ENCODE peak calls at places on chromosomes 16 and 17, in five cellular contexts. P is neural progenitor cell, K is HCT116, D is GM23338, O is GM23248. L is an unnamed sample.

GRCh38 chr17:41451154-41451728 is 10.5 kb upstream of the KRT38 start:
- DNase-seq in O (peak), D (no peak), K (no peak), P (no peak), L (no peak)

GRCh38 chr17:19513897-19514488 is 19.7 kb upstream of the SLC47A1 start:
- DNase-seq in D (peak), P (peak), K (peak), O (peak), L (peak)

GRCh38 chr16:51131619-51132018 is 19.5 kb downstream of the SALL1 start:
- DNase-seq in O (no peak), K (no peak), D (no peak), P (no peak), L (no peak)

GRCh38 chr17:64393000-64393402 is 2.3 kb upstream of the PECAM1 start:
- DNase-seq in D (no peak), O (no peak), P (no peak), K (no peak), L (no peak)

GRCh38 chr16:56677474-56677873 is 4.8 kb upstream of the MT1X start:
- DNase-seq in O (no peak), P (no peak), K (no peak), D (no peak), L (no peak)

GRCh38 chr17:47802341-47803022 is 19.1 kb downstream of the OSBPL7 start:
- DNase-seq in K (peak), D (peak), P (peak), O (peak), L (peak)

GRCh38 chr16:29824589-29825144 is 4.4 kb downstream of the MVP start:
- DNase-seq in K (no peak), O (peak), D (no peak), P (no peak), L (no peak)

GRCh38 chr16:87956771-87957279 is 5.6 kb downstream of the BANP start:
- DNase-seq in O (peak), P (no peak), K (no peak), D (peak), L (no peak)

GRCh38 chr17:12021604-12022003 is 927 bp downstream of the MAP2K4 start:
- DNase-seq in O (no peak), P (no peak), D (no peak), K (no peak), L (peak)

GRCh38 chr16:47254771-47255170 is 111.0 kb upstream of the NETO2 start:
- DNase-seq in D (no peak), P (no peak), K (no peak), O (no peak), L (no peak)

GRCh38 chr16:87195190-87195589 is 122.0 kb downstream of the C16orf95 start:
- DNase-seq in O (no peak), P (no peak), K (no peak), D (no peak), L (no peak)

GRCh38 chr17:75876938-75877751 is 1.2 kb downstream of the TRIM47 start:
- DNase-seq in K (peak), P (peak), D (peak), O (peak), L (peak)

GRCh38 chr16:12257926-12258561 is 281.5 kb downstream of the SNX29 start:
- DNase-seq in P (peak), K (no peak), O (no peak), D (peak), L (no peak)

GRCh38 chr17:5422505-5422904 is 2.5 kb downstream of the RPAIN start:
- DNase-seq in O (peak), P (no peak), D (no peak), K (peak), L (no peak)

GRCh38 chr17:32849879-32850278 is 27.0 kb downstream of the MYO1D start:
- DNase-seq in K (no peak), P (no peak), D (no peak), O (peak), L (no peak)

GRCh38 chr17:21299981-21300600 is 15.6 kb downstream of the MAP2K3 start:
- DNase-seq in K (no peak), P (no peak), D (no peak), O (no peak), L (no peak)

GRCh38 chr16:68526143-68526781 is 12.8 kb upstream of the ZFP90 start:
- DNase-seq in K (no peak), D (no peak), O (no peak), P (no peak), L (no peak)

GRCh38 chr17:5630434-5630833 is 46.1 kb upstream of the NLRP1 start:
- DNase-seq in O (peak), P (no peak), K (no peak), D (no peak), L (no peak)

GRCh38 chr17:82588266-82589175 is 59.7 kb downstream of the WDR45B start:
- DNase-seq in D (no peak), K (no peak), P (no peak), O (no peak), L (no peak)

GRCh38 chr17:60790205-60790604 is 112.6 kb downstream of the BCAS3 start:
- DNase-seq in D (no peak), P (no peak), O (no peak), K (no peak), L (no peak)

GRCh38 chr16:27198451-27199234 is 4.7 kb upstream of the KDM8 start:
- DNase-seq in P (peak), D (no peak), O (no peak), K (no peak), L (no peak)

GRCh38 chr16:11668590-11669379 is 530 bp downstream of the SNN start:
- DNase-seq in O (peak), D (peak), P (peak), K (no peak), L (no peak)

GRCh38 chr17:73616873-73617430 is 27.3 kb downstream of the SDK2 start:
- DNase-seq in O (no peak), P (no peak), K (no peak), D (no peak), L (no peak)

GRCh38 chr17:10316986-10317834 is 55.6 kb downstream of the MYH13 start:
- DNase-seq in K (peak), P (peak), O (peak), D (peak), L (peak)

GRCh38 chr17:32485261-32485955 is 1.4 kb upstream of the CDK5R1 start:
- DNase-seq in P (no peak), D (no peak), K (no peak), O (no peak), L (no peak)

GRCh38 chr17:58335061-58335731 is 6.6 kb upstream of the TSPOAP1 start:
- DNase-seq in O (no peak), K (no peak), D (no peak), P (no peak), L (no peak)
- TF ChIP-seq EZH2phosphoT487 in O (no peak), K (no peak), D (no peak), P (no peak), L (no peak)

GRCh38 chr16:559411-560207 is 585 bp upstream of the PRR35 start:
- DNase-seq in P (no peak), O (no peak), D (no peak), K (no peak), L (no peak)
- TF ChIP-seq EZH2 in P (peak), O (peak), D (peak), K (no peak), L (peak)

DNA sequence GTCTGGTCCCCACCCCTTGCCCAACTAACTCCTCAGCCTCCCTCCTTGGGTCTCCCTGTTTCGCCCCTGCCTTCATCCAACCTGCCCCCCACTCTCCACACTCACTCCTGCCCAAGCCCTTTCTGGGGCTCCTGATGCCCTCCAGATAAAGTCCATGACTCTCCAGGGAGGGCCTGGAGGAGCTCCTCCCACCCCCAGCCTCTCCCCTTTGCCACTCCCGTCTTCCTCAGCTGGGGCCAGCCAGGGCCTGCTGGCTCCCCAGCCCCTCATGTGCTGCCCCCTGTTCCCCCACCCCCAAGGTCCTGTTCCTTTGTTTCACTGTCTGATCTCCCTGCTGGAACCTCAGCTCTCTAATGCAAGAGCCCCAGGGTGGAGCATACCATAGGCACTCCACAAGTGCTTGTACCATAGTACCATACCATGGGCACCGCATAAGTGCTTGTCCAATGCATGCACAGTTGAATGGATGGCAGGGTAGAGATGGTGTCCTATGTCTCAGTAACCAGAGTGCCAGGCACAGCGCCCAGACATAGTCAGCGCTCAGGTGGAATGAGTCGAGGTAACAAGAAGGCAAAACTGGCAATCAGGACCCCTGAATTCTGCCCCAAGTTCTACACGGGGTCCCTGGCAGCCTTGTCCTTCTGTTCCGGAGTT is 1.5 kb downstream of the PLCD3 start:
- DNase-seq in P (no peak), K (no peak), O (no peak), D (no peak), L (no peak)
- TF ChIP-seq EZH2phosphoT487 in P (no peak), K (no peak), O (no peak), D (no peak), L (no peak)

GRCh38 chr17:38669520-38669919 is 5.2 kb downstream of the EPOP start:
- DNase-seq in P (no peak), D (no peak), O (no peak), K (no peak), L (no peak)

GRCh38 chr17:38667099-38667786 is 7.5 kb downstream of the EPOP start:
- DNase-seq in D (peak), O (peak), P (peak), K (peak), L (peak)

GRCh38 chr17:38663964-38664644 is 10.7 kb downstream of the EPOP start:
- DNase-seq in O (no peak), K (no peak), P (no peak), D (no peak), L (no peak)

GRCh38 chr17:38671939-38672720 is 2.6 kb downstream of the EPOP start:
- DNase-seq in O (no peak), K (no peak), D (peak), P (peak), L (no peak)

DNA sequence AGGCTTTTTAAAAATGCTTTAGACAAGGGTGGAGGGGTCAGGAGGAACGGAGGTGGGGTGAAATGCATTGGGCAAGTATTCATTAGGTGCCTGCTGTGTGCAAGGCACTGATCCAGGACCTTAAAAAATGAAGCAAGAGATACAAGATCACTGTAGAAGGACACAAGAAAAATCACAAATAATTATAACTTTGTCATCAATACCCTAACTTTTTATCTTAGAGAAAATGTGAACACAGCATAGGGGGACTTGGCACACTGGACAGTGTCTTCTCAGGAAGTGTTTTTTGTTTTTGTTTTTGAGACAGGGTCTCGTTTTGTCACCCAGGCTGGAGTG is 7.0 kb downstream of the EPOP start:
- DNase-seq in P (no peak), D (no peak), O (no peak), K (no peak), L (no peak)
- TF ChIP-seq EZH2 in P (no peak), D (no peak), O (no peak), K (no peak), L (no peak)

DNA sequence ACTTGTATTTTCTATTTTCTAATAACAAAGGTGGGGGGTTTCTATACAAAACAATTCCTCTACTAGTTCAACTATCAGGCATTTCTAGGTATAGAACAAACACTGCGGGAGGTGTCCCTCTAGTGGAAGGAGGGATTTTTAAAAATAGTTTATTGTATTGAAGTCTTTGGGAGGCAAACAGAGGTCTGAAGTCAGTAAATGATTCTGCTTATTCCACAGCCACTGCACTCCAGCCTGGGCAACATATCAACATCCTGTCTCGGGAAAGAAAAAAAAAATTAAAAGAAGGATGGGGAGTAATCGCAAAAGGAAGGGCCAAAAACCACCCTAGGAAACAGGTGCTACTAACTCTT is 648 bp upstream of the ERCC4 start:
- DNase-seq in P (peak), O (peak), K (peak), D (peak), L (peak)
- TF ChIP-seq EZH2phosphoT487 in P (no peak), O (no peak), K (no peak), D (no peak), L (no peak)

GRCh38 chr17:49971848-49972485 is 3.0 kb downstream of the DLX4 start:
- DNase-seq in P (peak), O (peak), D (peak), K (no peak), L (no peak)

GRCh38 chr17:49970498-49970897 is 1.5 kb downstream of the DLX4 start:
- DNase-seq in D (no peak), K (no peak), P (no peak), O (no peak), L (no peak)

GRCh38 chr17:49969794-49970389 is 902 bp downstream of the DLX4 start:
- DNase-seq in P (no peak), K (no peak), O (no peak), D (no peak), L (no peak)

GRCh38 chr17:49972486-49973270 is 3.7 kb downstream of the DLX4 start:
- DNase-seq in P (peak), O (peak), K (no peak), D (peak), L (no peak)

DNA sequence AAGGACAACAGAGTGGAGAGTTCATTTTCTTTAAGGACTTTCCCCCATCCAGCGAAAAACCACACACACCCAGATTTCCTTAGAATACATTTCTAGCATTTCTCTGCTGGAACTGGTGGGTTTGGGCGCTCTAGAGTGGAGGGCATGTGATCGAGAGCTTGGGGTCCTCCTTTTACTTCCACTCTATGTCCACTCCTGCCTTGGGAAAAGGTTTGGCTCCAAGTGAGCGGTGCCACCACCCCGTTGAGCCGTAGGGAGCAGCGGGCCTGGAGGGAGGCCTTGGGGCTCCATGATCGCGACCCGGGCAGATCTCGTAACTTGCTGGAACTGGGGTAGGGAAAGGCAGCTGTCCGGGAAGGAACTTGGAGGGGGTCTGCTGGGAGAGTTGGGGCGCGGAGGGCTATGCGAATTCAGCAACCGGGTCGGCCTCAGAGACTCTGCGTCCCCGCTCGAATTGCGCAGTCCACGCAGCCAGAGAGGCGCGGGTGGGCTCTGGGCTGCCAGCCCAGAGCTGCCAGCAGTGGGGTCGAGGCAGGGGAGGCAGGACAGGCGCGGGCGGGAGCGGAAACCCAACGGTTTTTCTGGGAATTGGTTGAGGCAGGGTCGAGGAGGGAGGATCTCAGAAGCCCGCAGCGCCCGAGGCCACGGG is 2.3 kb downstream of the DLX4 start:
- DNase-seq in P (no peak), O (no peak), D (peak), K (no peak), L (no peak)
- TF ChIP-seq EZH2 in P (peak), O (no peak), D (peak), K (no peak), L (peak)

GRCh38 chr17:80486692-80487091 is 10.3 kb upstream of the NPTX1 start:
- DNase-seq in K (no peak), O (no peak), P (no peak), D (no peak), L (no peak)
- TF ChIP-seq EZH2phosphoT487 in K (no peak), O (no peak), P (no peak), D (no peak), L (no peak)

GRCh38 chr16:1331712-1332617 is 1.5 kb upstream of the BAIAP3 start:
- DNase-seq in P (peak), K (peak), O (peak), D (peak), L (peak)
- TF ChIP-seq EZH2 in P (peak), K (no peak), O (peak), D (no peak), L (no peak)